ENCODE peak calls at places on chromosomes 12 and 14, in four cellular contexts. K, U, D and J are unnamed samples.

GRCh38 chr12:22481557-22482104 is 62.7 kb downstream of the C2CD5 start:
- DNase-seq in K (peak; percentile 56), U (no peak), D (no peak), J (no peak)

GRCh38 chr14:24171422-24172260 is at the start of gene REC8:
- DNase-seq in K (peak; percentile 64), U (peak; percentile 91), D (peak; percentile 85), J (peak; percentile 82)

GRCh38 chr14:98175436-98175835 is 1096.6 kb downstream of the BCL11B start:
- DNase-seq in K (no peak), U (no peak), D (no peak), J (no peak)

GRCh38 chr14:24131549-24131966 is 1.1 kb downstream of the FITM1 start:
- DNase-seq in K (no peak), U (no peak), D (no peak), J (no peak)

GRCh38 chr12:19953734-19954133 is 414.6 kb upstream of the PDE3A start:
- DNase-seq in K (no peak), U (no peak), D (no peak), J (no peak)

GRCh38 chr14:53331247-53331646 is 178.1 kb upstream of the DDHD1 start:
- DNase-seq in K (no peak), U (no peak), D (no peak), J (no peak)

GRCh38 chr14:29274890-29275651 is 508.5 kb downstream of the FOXG1 start:
- DNase-seq in K (no peak), U (no peak), D (no peak), J (no peak)

GRCh38 chr12:127642208-127642607 is 624.8 kb upstream of the TMEM132C start:
- DNase-seq in K (no peak), U (no peak), D (no peak), J (no peak)

GRCh38 chr12:113252494-113252893 is 31.2 kb downstream of the TPCN1 start:
- DNase-seq in K (no peak), U (no peak), D (no peak), J (no peak)

GRCh38 chr12:64175254-64175945 is 46.7 kb downstream of the KICS2 start:
- DNase-seq in K (no peak), U (no peak), D (no peak), J (no peak)

DNA sequence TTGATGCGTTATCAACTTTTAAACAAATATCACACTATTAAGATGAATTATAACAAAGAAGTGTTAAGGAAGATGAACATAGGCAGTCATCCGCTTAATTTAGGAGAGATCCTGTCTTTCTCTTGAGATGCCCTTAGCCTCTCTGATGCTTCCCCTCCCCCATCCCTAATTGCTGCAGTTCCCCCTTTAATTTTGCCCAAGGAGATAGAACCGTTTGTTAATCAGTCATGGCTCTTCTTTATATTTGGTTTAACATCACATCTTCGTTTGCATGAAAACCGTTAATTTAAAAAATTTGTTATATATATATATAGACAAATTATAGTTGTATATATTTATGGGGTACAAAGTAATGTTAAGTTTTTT is 1.9 kb downstream of the ALX1 start:
- DNase-seq in K (no peak), U (no peak), D (no peak), J (no peak)
- H3K27me3 ChIP-seq in K (peaks cover 55% of the 10 kb centered on the region), U (peaks cover 4% of the 10 kb centered on the region), D (peaks cover 93% of the 10 kb centered on the region), J (peaks cover 33% of the 10 kb centered on the region)

GRCh38 chr14:52076334-52076733 is 7.5 kb upstream of the NID2 start:
- DNase-seq in K (no peak), U (no peak), D (no peak), J (no peak)
- H3K4me1 ChIP-seq in K (no peaks in the 10 kb centered on the region), U (peaks cover 10% of the 10 kb centered on the region), D (peaks cover 3% of the 10 kb centered on the region), J (no peaks in the 10 kb centered on the region)

GRCh38 chr12:11758838-11759509 is 109.5 kb downstream of the ETV6 start:
- DNase-seq in K (no peak), U (no peak), D (no peak), J (no peak)
- H3K4me3 ChIP-seq in K (no peak overlapping the region), U (no peak overlapping the region), D (no peak overlapping the region), J (no peak overlapping the region)

GRCh38 chr12:94150483-94151225 is 2.3 kb downstream of the PLXNC1 start:
- DNase-seq in K (peak; percentile 53), U (no peak), D (peak; percentile 71), J (no peak)

GRCh38 chr12:94148841-94149780 is 734 bp downstream of the PLXNC1 start:
- DNase-seq in K (peak; percentile 50), U (no peak), D (no peak), J (peak; percentile 70)

GRCh38 chr12:94147991-94148840 is at the start of gene PLXNC1:
- DNase-seq in K (peak; percentile 70), U (peak; percentile 68), D (peak; percentile 82), J (peak; percentile 73)

GRCh38 chr12:94151577-94151976 is 3.2 kb downstream of the PLXNC1 start:
- DNase-seq in K (peak; percentile 75), U (no peak), D (no peak), J (no peak)

DNA sequence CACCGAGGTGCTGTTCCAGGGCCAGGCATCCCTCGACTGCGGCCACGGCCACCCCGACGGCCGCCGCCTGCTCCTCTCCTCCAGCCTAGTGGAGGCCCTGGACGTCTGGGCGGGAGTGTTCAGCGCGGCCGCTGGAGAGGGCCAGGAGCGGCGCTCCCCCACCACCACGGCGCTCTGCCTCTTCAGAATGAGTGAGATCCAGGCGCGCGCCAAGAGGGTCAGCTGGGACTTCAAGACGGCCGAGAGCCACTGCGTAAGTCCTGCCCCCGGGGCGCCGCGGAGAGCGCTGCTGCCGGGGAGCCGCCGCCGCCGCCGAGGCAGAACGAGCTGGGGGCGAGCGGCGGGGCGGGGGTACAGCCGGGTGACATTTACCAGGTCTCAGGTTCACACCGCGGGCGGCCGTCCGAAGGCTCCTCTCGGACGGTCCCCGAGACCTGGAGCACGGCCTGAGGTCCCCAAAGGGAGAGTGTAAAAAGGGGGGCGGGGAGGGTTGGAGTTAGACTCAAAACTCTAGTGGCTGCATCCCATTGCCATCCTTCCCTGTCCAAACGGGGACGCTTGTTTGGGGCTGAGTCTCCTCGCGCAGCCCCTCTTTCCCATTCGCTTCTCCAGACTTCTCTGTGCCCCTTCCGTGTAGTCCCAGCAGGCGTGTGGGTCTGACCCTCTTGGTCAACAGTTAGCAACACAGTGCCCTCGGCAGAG is 1.6 kb downstream of the PLXNC1 start:
- DNase-seq in K (peak; percentile 54), U (no peak), D (peak; percentile 71), J (peak; percentile 67)
- H3K27me3 ChIP-seq in K (peaks cover 13% of the 10 kb centered on the region), U (no peaks in the 10 kb centered on the region), D (peaks cover 19% of the 10 kb centered on the region), J (peaks cover 14% of the 10 kb centered on the region)

DNA sequence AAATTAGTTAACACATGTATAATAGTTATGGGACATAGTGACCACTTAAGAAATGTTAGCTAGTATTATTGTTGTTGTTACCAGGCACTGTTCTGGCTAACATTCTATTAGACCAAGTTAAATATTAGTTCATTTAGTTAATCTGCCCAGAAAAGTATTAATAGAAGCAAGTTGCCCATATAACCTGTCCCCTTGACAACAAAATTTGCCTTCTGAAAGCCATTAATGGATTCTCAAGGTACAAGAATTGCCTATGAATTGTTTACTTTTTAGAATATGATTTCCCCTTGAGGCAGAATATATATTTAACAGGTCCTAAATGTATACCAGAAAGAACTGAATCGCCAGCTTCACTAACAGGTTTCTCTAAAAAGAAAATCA is 167.3 kb upstream of the TMCC3 start:
- DNase-seq in K (no peak), U (no peak), D (no peak), J (no peak)
- H3K4me1 ChIP-seq in K (no peaks in the 10 kb centered on the region), U (no peaks in the 10 kb centered on the region), D (no peaks in the 10 kb centered on the region), J (no peaks in the 10 kb centered on the region)

GRCh38 chr14:73394317-73394716 is 64.0 kb downstream of the NUMB start:
- DNase-seq in K (no peak), U (no peak), D (no peak), J (no peak)

GRCh38 chr14:73393375-73393774 is 65.0 kb downstream of the NUMB start:
- DNase-seq in K (no peak), U (no peak), D (no peak), J (no peak)

GRCh38 chr14:73397810-73398209 is 60.5 kb downstream of the NUMB start:
- DNase-seq in K (no peak), U (no peak), D (no peak), J (no peak)

GRCh38 chr14:73392329-73393257 is 65.8 kb downstream of the NUMB start:
- DNase-seq in K (no peak), U (no peak), D (no peak), J (no peak)
- H3K4me3 ChIP-seq in K (no peak overlapping the region), U (no peak overlapping the region), D (no peak overlapping the region), J (no peak overlapping the region)

GRCh38 chr14:38255673-38256357 is at the start of gene CLEC14A:
- DNase-seq in K (peak; percentile 18), U (peak; percentile 30), D (peak; percentile 70), J (no peak)
- H3K27me3 ChIP-seq in K (peaks cover 6% of the 10 kb centered on the region), U (no peaks in the 10 kb centered on the region), D (peaks cover 23% of the 10 kb centered on the region), J (no peaks in the 10 kb centered on the region)

DNA sequence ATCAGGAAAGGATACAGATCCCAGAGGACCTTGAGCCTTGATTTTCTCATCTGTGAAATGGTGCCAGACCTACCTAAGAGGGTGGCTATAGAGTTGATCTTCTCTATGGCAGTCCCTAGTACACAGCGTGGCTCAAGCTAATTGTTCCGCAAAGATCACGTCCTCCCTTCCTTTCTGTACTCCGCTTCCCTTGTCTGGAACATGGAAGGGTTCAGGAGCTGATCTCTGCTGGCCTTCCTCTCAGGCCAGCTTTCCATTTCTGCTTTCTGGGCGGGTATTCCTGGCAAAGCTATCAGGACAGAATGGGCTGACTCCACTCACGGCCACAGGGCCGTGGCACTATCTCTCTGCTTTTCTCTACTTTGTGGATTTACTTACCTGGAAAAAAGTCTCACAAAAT is 6.5 kb downstream of the CAMKK2 start:
- DNase-seq in K (no peak), U (no peak), D (no peak), J (no peak)
- H3K4me1 ChIP-seq in K (peaks cover 2% of the 10 kb centered on the region), U (no peaks in the 10 kb centered on the region), D (peaks cover 27% of the 10 kb centered on the region), J (peaks cover 2% of the 10 kb centered on the region)

GRCh38 chr14:21023817-21024667 is 819 bp downstream of the NDRG2 start:
- DNase-seq in K (peak; percentile 57), U (no peak), D (no peak), J (no peak)

GRCh38 chr14:21024668-21025373 is at the start of gene NDRG2:
- DNase-seq in K (peak; percentile 91), U (peak; percentile 71), D (peak; percentile 91), J (peak; percentile 92)

GRCh38 chr14:21022686-21023085 is 2.2 kb downstream of the NDRG2 start:
- DNase-seq in K (no peak), U (no peak), D (no peak), J (no peak)

GRCh38 chr14:21020977-21021545 is 3.8 kb downstream of the NDRG2 start:
- DNase-seq in K (no peak), U (no peak), D (no peak), J (no peak)

DNA sequence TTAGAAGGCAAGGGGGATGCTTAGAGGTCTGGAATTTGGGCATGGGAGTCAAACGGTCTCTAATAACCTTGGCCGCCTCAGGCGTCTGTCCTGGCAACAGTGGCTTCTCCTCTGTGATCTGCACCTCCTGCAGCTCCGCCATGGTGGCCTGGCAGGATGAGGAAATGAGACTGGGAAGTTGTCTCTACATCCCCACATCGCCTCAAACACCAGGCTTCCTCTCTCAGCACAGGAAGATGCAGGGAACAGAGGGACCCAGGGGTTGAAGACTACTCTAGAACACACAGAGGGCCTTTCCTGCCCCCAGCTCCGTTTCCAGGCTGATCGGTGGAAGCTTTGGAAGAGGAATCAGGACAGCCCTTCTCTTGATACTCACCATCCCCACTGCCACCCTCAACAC is 1.7 kb downstream of the NDRG2 start:
- DNase-seq in K (no peak), U (no peak), D (no peak), J (no peak)
- H3K4me3 ChIP-seq in K (no peak overlapping the region), U (no peak overlapping the region), D (peak overlapping the region; percentile 86), J (peak overlapping the region; percentile 95)